ENCODE peak calls at places on chromosomes 13 and 19, in eight cellular contexts. P, T, Z, G, C, W, A and I are unnamed samples.

GRCh38 chr13:81987159-81987558 is 1646.2 kb upstream of the SPRY2 start:
- DNase-seq in P (no peak), T (no peak), Z (no peak), G (no peak), C (no peak), W (no peak), A (no peak), I (no peak)

GRCh38 chr13:40786568-40786996 is 2.8 kb upstream of the SLC25A15 start:
- DNase-seq in P (no peak), T (peak; percentile 22), Z (no peak), G (peak; percentile 49), C (peak; percentile 61), W (no peak), A (no peak), I (no peak)

GRCh38 chr19:5563941-5564612 is 3.7 kb downstream of the TINCR start:
- DNase-seq in P (no peak), T (no peak), Z (peak; percentile 65), G (no peak), C (peak; percentile 37), W (no peak), A (no peak), I (no peak)

GRCh38 chr19:6509118-6509971 is 7.2 kb upstream of the TUBB4A start:
- DNase-seq in P (no peak), T (no peak), Z (no peak), G (no peak), C (no peak), W (no peak), A (no peak), I (no peak)

GRCh38 chr19:703651-704446 is 4.9 kb upstream of the PALM start:
- DNase-seq in P (peak; percentile 25), T (peak; percentile 84), Z (peak; percentile 72), G (peak; percentile 89), C (peak; percentile 18), W (no peak), A (no peak), I (no peak)

GRCh38 chr13:111177081-111177711 is 62.1 kb downstream of the ARHGEF7 start:
- DNase-seq in P (no peak), T (no peak), Z (peak; percentile 9), G (peak; percentile 40), C (peak; percentile 68), W (peak; percentile 96), A (no peak), I (no peak)

GRCh38 chr19:57434386-57435061 is 601 bp upstream of the ZNF749 start:
- DNase-seq in P (no peak), T (no peak), Z (no peak), G (no peak), C (no peak), W (no peak), A (no peak), I (no peak)

GRCh38 chr13:114067886-114068722 is 64.3 kb downstream of the RASA3 start:
- DNase-seq in P (no peak), T (no peak), Z (no peak), G (peak; percentile 55), C (no peak), W (no peak), A (no peak), I (no peak)

GRCh38 chr19:44671400-44671799 is at the start of gene CEACAM19:
- DNase-seq in P (no peak), T (no peak), Z (no peak), G (no peak), C (no peak), W (no peak), A (no peak), I (no peak)

GRCh38 chr13:95745752-95746151 is 68.8 kb downstream of the DNAJC3 start:
- DNase-seq in P (no peak), T (no peak), Z (no peak), G (no peak), C (no peak), W (no peak), A (no peak), I (no peak)

GRCh38 chr19:45637890-45638667 is 1.1 kb downstream of the EML2 start:
- DNase-seq in P (no peak), T (no peak), Z (peak; percentile 47), G (no peak), C (peak; percentile 48), W (no peak), A (no peak), I (no peak)

GRCh38 chr19:12364391-12365093 is 941 bp downstream of the ZNF442 start:
- DNase-seq in P (no peak), T (peak; percentile 24), Z (peak; percentile 2), G (peak; percentile 7), C (peak; percentile 4), W (no peak), A (no peak), I (no peak)

GRCh38 chr13:73987618-73988017 is 146.6 kb downstream of the KLF12 start:
- DNase-seq in P (no peak), T (no peak), Z (no peak), G (no peak), C (no peak), W (no peak), A (no peak), I (no peak)

GRCh38 chr13:23656637-23657036 is 86.4 kb downstream of the TNFRSF19 start:
- DNase-seq in P (no peak), T (peak; percentile 32), Z (peak; percentile 66), G (no peak), C (peak; percentile 98), W (no peak), A (no peak), I (no peak)

GRCh38 chr19:11949201-11949600 is 15.6 kb upstream of the ZNF763 start:
- DNase-seq in P (no peak), T (peak; percentile 57), Z (no peak), G (no peak), C (peak; percentile 7), W (no peak), A (no peak), I (no peak)